ENCODE peak calls at places on chromosomes 4 and X, in seven cellular contexts. Y is psoas muscle; F is Kasumi-1; O is thoracic aorta; V is HFF-Myc; T is activated CD4-positive, alpha-beta T cell treated with anti-CD3 and anti-CD28 coated beads, Interleukin-2, amount 10 ng/mL, durations not matched to agents 7 days and 5 days; Q is SJSA1. J is an unnamed sample.
A peak's percentile ranks its signal among the peaks of the same experiment; 100 is the strongest.

GRCh38 chrX:2313864-2314646 is 186.7 kb downstream of the DHRSX start:
- DNase-seq in Y (no peak), F (no peak), O (no peak), V (no peak), T (no peak), Q (no peak), J (no peak)

GRCh38 chr4:139453041-139453370 is 915 bp upstream of the RAB33B start:
- DNase-seq in Y (no peak), F (peak; percentile 84), O (no peak), V (peak; percentile 69), T (peak; percentile 77), Q (no peak), J (no peak)

GRCh38 chrX:153908219-153908875 is 3.9 kb downstream of the AVPR2 start:
- DNase-seq in Y (peak; percentile 45), F (no peak), O (no peak), V (no peak), T (no peak), Q (no peak), J (no peak)

GRCh38 chrX:31435592-31435991 is 363.8 kb upstream of the FTHL17 start:
- DNase-seq in Y (no peak), F (no peak), O (no peak), V (no peak), T (no peak), Q (no peak), J (peak; percentile 27)

GRCh38 chrX:107429090-107429489 is 20.4 kb upstream of the FRMPD3 start:
- DNase-seq in Y (no peak), F (no peak), O (no peak), V (no peak), T (peak; percentile 33), Q (no peak), J (no peak)

GRCh38 chrX:118552501-118552900 is 56.9 kb downstream of the DOCK11 start:
- DNase-seq in Y (no peak), F (peak; percentile 7), O (no peak), V (no peak), T (no peak), Q (peak; percentile 42), J (no peak)

GRCh38 chrX:46626566-46626965 is 53.0 kb downstream of the CHST7 start:
- DNase-seq in Y (no peak), F (peak; percentile 83), O (no peak), V (no peak), T (peak; percentile 26), Q (no peak), J (no peak)

GRCh38 chr4:6095023-6095817 is 77.0 kb upstream of the C4orf50 start:
- DNase-seq in Y (no peak), F (no peak), O (no peak), V (no peak), T (no peak), Q (no peak), J (no peak)

GRCh38 chr4:86160423-86160822 is 199.4 kb downstream of the MAPK10 start:
- DNase-seq in Y (no peak), F (no peak), O (no peak), V (no peak), T (no peak), Q (no peak), J (no peak)

GRCh38 chrX:97168646-97169045 is 284.9 kb downstream of the RPA4 start:
- DNase-seq in Y (no peak), F (peak; percentile 11), O (no peak), V (no peak), T (no peak), Q (no peak), J (no peak)

GRCh38 chrX:19956923-19957322 is 33.9 kb downstream of the BCLAF3 start:
- DNase-seq in Y (no peak), F (no peak), O (no peak), V (no peak), T (no peak), Q (no peak), J (peak; percentile 37)

GRCh38 chr4:78379991-78380739 is 171.4 kb upstream of the ANXA3 start:
- DNase-seq in Y (no peak), F (no peak), O (no peak), V (peak; percentile 12), T (no peak), Q (no peak), J (no peak)

GRCh38 chr4:51836531-51836930 is 6.4 kb upstream of the DCUN1D4 start:
- DNase-seq in Y (no peak), F (peak; percentile 47), O (no peak), V (no peak), T (no peak), Q (no peak), J (no peak)